ENCODE peak calls at places on chromosome 19, in seven cellular contexts. One of them, this sample, is unnamed.

GRCh38 chr19:45161715-45162463 is 1.1 kb upstream of the NKPD1 start:
- DNase-seq in CD4-positive, CD25-positive, alpha-beta regulatory T cell: no peak
- DNase-seq in neural progenitor cell: peak; percentile 84
- DNase-seq in fibroblast of lung: peak; percentile 31
- DNase-seq in SK-N-SH: peak; percentile 89
- DNase-seq in heart left ventricle: no peak
- DNase-seq in ovary: no peak
- DNase-seq in this sample: peak; percentile 68

GRCh38 chr19:1471514-1472107 is 7.4 kb downstream of the C19orf25 start:
- DNase-seq in SK-N-SH: no peak
- DNase-seq in heart left ventricle: no peak
- DNase-seq in neural progenitor cell: peak; percentile 49
- DNase-seq in ovary: no peak
- DNase-seq in CD4-positive, CD25-positive, alpha-beta regulatory T cell: peak; percentile 41
- DNase-seq in fibroblast of lung: no peak
- DNase-seq in this sample: peak; percentile 44

GRCh38 chr19:742540-743075 is 8.3 kb upstream of the MISP start:
- DNase-seq in heart left ventricle: no peak
- DNase-seq in SK-N-SH: no peak
- DNase-seq in CD4-positive, CD25-positive, alpha-beta regulatory T cell: no peak
- DNase-seq in fibroblast of lung: no peak
- DNase-seq in neural progenitor cell: no peak
- DNase-seq in ovary: no peak
- DNase-seq in this sample: no peak

GRCh38 chr19:13053761-13054604 is 48.7 kb downstream of the LYL1 start:
- DNase-seq in SK-N-SH: peak; percentile 73
- DNase-seq in CD4-positive, CD25-positive, alpha-beta regulatory T cell: no peak
- DNase-seq in heart left ventricle: peak; percentile 96
- DNase-seq in ovary: peak; percentile 85
- DNase-seq in fibroblast of lung: peak; percentile 89
- DNase-seq in neural progenitor cell: peak; percentile 87
- DNase-seq in this sample: no peak

GRCh38 chr19:49282184-49282583 is 42.8 kb downstream of the SLC6A16 start:
- DNase-seq in neural progenitor cell: no peak
- DNase-seq in heart left ventricle: no peak
- DNase-seq in fibroblast of lung: no peak
- DNase-seq in SK-N-SH: no peak
- DNase-seq in CD4-positive, CD25-positive, alpha-beta regulatory T cell: no peak
- DNase-seq in ovary: no peak
- DNase-seq in this sample: no peak

GRCh38 chr19:29841209-29841558 is 29.4 kb downstream of the CCNE1 start:
- DNase-seq in ovary: no peak
- DNase-seq in heart left ventricle: no peak
- DNase-seq in SK-N-SH: no peak
- DNase-seq in neural progenitor cell: no peak
- DNase-seq in fibroblast of lung: no peak
- DNase-seq in CD4-positive, CD25-positive, alpha-beta regulatory T cell: no peak
- DNase-seq in this sample: no peak

GRCh38 chr19:40317338-40317737 is 30.9 kb downstream of the C19orf47 start:
- DNase-seq in CD4-positive, CD25-positive, alpha-beta regulatory T cell: no peak
- DNase-seq in fibroblast of lung: no peak
- DNase-seq in neural progenitor cell: no peak
- DNase-seq in heart left ventricle: no peak
- DNase-seq in SK-N-SH: no peak
- DNase-seq in ovary: no peak
- DNase-seq in this sample: no peak

GRCh38 chr19:13020002-13020414 is 24.7 kb downstream of the NFIX start:
- DNase-seq in heart left ventricle: no peak
- DNase-seq in CD4-positive, CD25-positive, alpha-beta regulatory T cell: no peak
- DNase-seq in neural progenitor cell: peak; percentile 80
- DNase-seq in ovary: no peak
- DNase-seq in SK-N-SH: no peak
- DNase-seq in fibroblast of lung: no peak
- DNase-seq in this sample: no peak

GRCh38 chr19:1501200-1501595 is 10.2 kb downstream of the REEP6 start:
- DNase-seq in ovary: no peak
- DNase-seq in heart left ventricle: no peak
- DNase-seq in fibroblast of lung: no peak
- DNase-seq in SK-N-SH: no peak
- DNase-seq in neural progenitor cell: no peak
- DNase-seq in CD4-positive, CD25-positive, alpha-beta regulatory T cell: no peak
- DNase-seq in this sample: no peak

GRCh38 chr19:5557691-5558090 is 10.1 kb downstream of the TINCR start:
- DNase-seq in neural progenitor cell: no peak
- DNase-seq in SK-N-SH: no peak
- DNase-seq in ovary: no peak
- DNase-seq in CD4-positive, CD25-positive, alpha-beta regulatory T cell: no peak
- DNase-seq in heart left ventricle: no peak
- DNase-seq in fibroblast of lung: no peak
- DNase-seq in this sample: no peak

GRCh38 chr19:32977269-32977668 is 5.2 kb downstream of the FAAP24 start:
- DNase-seq in ovary: no peak
- DNase-seq in CD4-positive, CD25-positive, alpha-beta regulatory T cell: no peak
- DNase-seq in fibroblast of lung: peak; percentile 47
- DNase-seq in heart left ventricle: no peak
- DNase-seq in neural progenitor cell: no peak
- DNase-seq in SK-N-SH: no peak
- DNase-seq in this sample: no peak

GRCh38 chr19:9972103-9972502 is 35.8 kb upstream of the OLFM2 start:
- DNase-seq in ovary: no peak
- DNase-seq in heart left ventricle: no peak
- DNase-seq in SK-N-SH: no peak
- DNase-seq in CD4-positive, CD25-positive, alpha-beta regulatory T cell: no peak
- DNase-seq in fibroblast of lung: no peak
- DNase-seq in neural progenitor cell: no peak
- DNase-seq in this sample: no peak

GRCh38 chr19:36115453-36116343 is at the start of gene TBCB:
- DNase-seq in CD4-positive, CD25-positive, alpha-beta regulatory T cell: no peak
- DNase-seq in ovary: no peak
- DNase-seq in SK-N-SH: peak; percentile 90
- DNase-seq in neural progenitor cell: peak; percentile 86
- DNase-seq in fibroblast of lung: peak; percentile 27
- DNase-seq in heart left ventricle: peak; percentile 83
- DNase-seq in this sample: no peak

GRCh38 chr19:44726465-44726864 is 22.0 kb upstream of the BCL3 start:
- DNase-seq in fibroblast of lung: no peak
- DNase-seq in neural progenitor cell: no peak
- DNase-seq in heart left ventricle: no peak
- DNase-seq in ovary: no peak
- DNase-seq in CD4-positive, CD25-positive, alpha-beta regulatory T cell: no peak
- DNase-seq in SK-N-SH: no peak
- DNase-seq in this sample: no peak

GRCh38 chr19:41426952-41427646 is at the start of gene B3GNT8:
- DNase-seq in ovary: peak; percentile 76
- DNase-seq in neural progenitor cell: peak; percentile 95
- DNase-seq in fibroblast of lung: peak; percentile 68
- DNase-seq in SK-N-SH: peak; percentile 71
- DNase-seq in heart left ventricle: peak; percentile 93
- DNase-seq in CD4-positive, CD25-positive, alpha-beta regulatory T cell: peak; percentile 60
- DNase-seq in this sample: peak; percentile 87

GRCh38 chr19:45773384-45773783 is 4.3 kb upstream of the SIX5 start:
- DNase-seq in SK-N-SH: no peak
- DNase-seq in fibroblast of lung: no peak
- DNase-seq in heart left ventricle: no peak
- DNase-seq in ovary: no peak
- DNase-seq in CD4-positive, CD25-positive, alpha-beta regulatory T cell: no peak
- DNase-seq in neural progenitor cell: no peak
- DNase-seq in this sample: no peak

GRCh38 chr19:961866-962620 is 22.1 kb upstream of the WDR18 start:
- DNase-seq in heart left ventricle: no peak
- DNase-seq in fibroblast of lung: peak; percentile 72
- DNase-seq in neural progenitor cell: no peak
- DNase-seq in CD4-positive, CD25-positive, alpha-beta regulatory T cell: peak; percentile 35
- DNase-seq in ovary: no peak
- DNase-seq in SK-N-SH: no peak
- DNase-seq in this sample: no peak

GRCh38 chr19:6286676-6287075 is 6.9 kb upstream of the MLLT1 start:
- DNase-seq in CD4-positive, CD25-positive, alpha-beta regulatory T cell: no peak
- DNase-seq in fibroblast of lung: no peak
- DNase-seq in heart left ventricle: no peak
- DNase-seq in ovary: no peak
- DNase-seq in SK-N-SH: no peak
- DNase-seq in neural progenitor cell: no peak
- DNase-seq in this sample: no peak

GRCh38 chr19:48713041-48713863 is 6.3 kb downstream of the MAMSTR start:
- DNase-seq in neural progenitor cell: peak; percentile 74
- DNase-seq in fibroblast of lung: no peak
- DNase-seq in ovary: peak; percentile 55
- DNase-seq in heart left ventricle: no peak
- DNase-seq in CD4-positive, CD25-positive, alpha-beta regulatory T cell: peak; percentile 23
- DNase-seq in SK-N-SH: peak; percentile 59
- DNase-seq in this sample: peak; percentile 64

GRCh38 chr19:28727133-28727834 is 485.7 kb downstream of the UQCRFS1 start:
- DNase-seq in fibroblast of lung: peak; percentile 34
- DNase-seq in CD4-positive, CD25-positive, alpha-beta regulatory T cell: no peak
- DNase-seq in heart left ventricle: peak; percentile 28
- DNase-seq in ovary: peak; percentile 17
- DNase-seq in neural progenitor cell: peak; percentile 43
- DNase-seq in SK-N-SH: peak; percentile 65
- DNase-seq in this sample: no peak

GRCh38 chr19:8210660-8211101 is 1.5 kb downstream of the CERS4 start:
- DNase-seq in fibroblast of lung: no peak
- DNase-seq in CD4-positive, CD25-positive, alpha-beta regulatory T cell: no peak
- DNase-seq in SK-N-SH: no peak
- DNase-seq in ovary: no peak
- DNase-seq in neural progenitor cell: no peak
- DNase-seq in heart left ventricle: no peak
- DNase-seq in this sample: no peak
- H3K4me1 ChIP-seq in fibroblast of lung: no peaks in the 10 kb centered on the region
- H3K4me1 ChIP-seq in CD4-positive, CD25-positive, alpha-beta regulatory T cell: peaks cover 16% of the 10 kb centered on the region
- H3K4me1 ChIP-seq in SK-N-SH: peaks cover 16% of the 10 kb centered on the region
- H3K4me1 ChIP-seq in ovary: peaks cover 10% of the 10 kb centered on the region
- H3K4me1 ChIP-seq in neural progenitor cell: peaks cover 10% of the 10 kb centered on the region
- H3K4me1 ChIP-seq in heart left ventricle: no peaks in the 10 kb centered on the region
- H3K4me1 ChIP-seq in this sample: peaks cover 4% of the 10 kb centered on the region

DNA sequence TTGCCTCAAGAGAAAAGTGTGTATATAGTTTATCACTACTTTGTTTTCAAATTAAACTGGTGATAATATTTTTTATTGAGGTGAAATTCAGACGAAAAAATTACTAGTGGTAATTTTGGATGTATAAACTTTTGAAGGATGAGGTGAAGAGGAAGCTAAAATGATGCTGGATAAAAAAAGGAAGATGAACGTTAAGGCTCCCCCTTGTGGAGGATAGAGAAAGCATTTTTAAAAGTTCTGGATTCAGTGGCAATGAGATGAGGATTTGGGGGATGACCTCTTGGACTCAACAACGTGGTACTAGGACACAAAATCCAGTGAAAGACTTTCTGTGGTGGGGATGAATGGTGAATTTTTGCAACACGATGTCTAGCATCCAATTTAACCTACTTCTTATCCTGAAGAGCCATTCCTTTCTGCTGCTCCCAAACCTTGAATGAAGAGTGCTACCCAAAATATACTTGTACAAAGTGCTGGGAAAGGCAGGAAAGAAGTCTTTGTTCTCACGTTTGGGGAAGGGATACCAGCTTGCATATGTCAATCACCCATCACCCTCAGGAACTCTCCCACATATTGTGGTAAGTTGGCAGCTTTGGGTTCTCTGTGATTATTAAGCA is 7.3 kb upstream of the SIGLEC5 start:
- DNase-seq in neural progenitor cell: no peak
- DNase-seq in SK-N-SH: peak; percentile 33
- DNase-seq in ovary: no peak
- DNase-seq in heart left ventricle: no peak
- DNase-seq in CD4-positive, CD25-positive, alpha-beta regulatory T cell: peak; percentile 33
- DNase-seq in fibroblast of lung: peak; percentile 3
- DNase-seq in this sample: no peak
- H3K9me3 ChIP-seq in neural progenitor cell: peaks cover 7% of the 10 kb centered on the region
- H3K9me3 ChIP-seq in SK-N-SH: no peaks in the 10 kb centered on the region
- H3K9me3 ChIP-seq in ovary: peaks cover 4% of the 10 kb centered on the region
- H3K9me3 ChIP-seq in heart left ventricle: no peaks in the 10 kb centered on the region
- H3K9me3 ChIP-seq in CD4-positive, CD25-positive, alpha-beta regulatory T cell: no peaks in the 10 kb centered on the region
- H3K9me3 ChIP-seq in fibroblast of lung: no peaks in the 10 kb centered on the region
- H3K9me3 ChIP-seq in this sample: no peaks in the 10 kb centered on the region

GRCh38 chr19:8368136-8368535 is 4.2 kb downstream of the ANGPTL4 start:
- DNase-seq in SK-N-SH: peak; percentile 8
- DNase-seq in heart left ventricle: no peak
- DNase-seq in CD4-positive, CD25-positive, alpha-beta regulatory T cell: no peak
- DNase-seq in neural progenitor cell: no peak
- DNase-seq in ovary: no peak
- DNase-seq in fibroblast of lung: no peak
- DNase-seq in this sample: no peak

GRCh38 chr19:8370176-8371010 is 6.4 kb downstream of the ANGPTL4 start:
- DNase-seq in heart left ventricle: peak; percentile 31
- DNase-seq in SK-N-SH: no peak
- DNase-seq in ovary: no peak
- DNase-seq in fibroblast of lung: no peak
- DNase-seq in neural progenitor cell: no peak
- DNase-seq in CD4-positive, CD25-positive, alpha-beta regulatory T cell: no peak
- DNase-seq in this sample: no peak

GRCh38 chr19:8366961-8367326 is 3.0 kb downstream of the ANGPTL4 start:
- DNase-seq in SK-N-SH: no peak
- DNase-seq in CD4-positive, CD25-positive, alpha-beta regulatory T cell: no peak
- DNase-seq in heart left ventricle: peak; percentile 47
- DNase-seq in neural progenitor cell: no peak
- DNase-seq in fibroblast of lung: peak; percentile 83
- DNase-seq in ovary: peak; percentile 78
- DNase-seq in this sample: no peak

GRCh38 chr19:8366121-8366581 is 2.2 kb downstream of the ANGPTL4 start:
- DNase-seq in neural progenitor cell: no peak
- DNase-seq in heart left ventricle: no peak
- DNase-seq in SK-N-SH: no peak
- DNase-seq in CD4-positive, CD25-positive, alpha-beta regulatory T cell: no peak
- DNase-seq in ovary: no peak
- DNase-seq in fibroblast of lung: no peak
- DNase-seq in this sample: no peak

DNA sequence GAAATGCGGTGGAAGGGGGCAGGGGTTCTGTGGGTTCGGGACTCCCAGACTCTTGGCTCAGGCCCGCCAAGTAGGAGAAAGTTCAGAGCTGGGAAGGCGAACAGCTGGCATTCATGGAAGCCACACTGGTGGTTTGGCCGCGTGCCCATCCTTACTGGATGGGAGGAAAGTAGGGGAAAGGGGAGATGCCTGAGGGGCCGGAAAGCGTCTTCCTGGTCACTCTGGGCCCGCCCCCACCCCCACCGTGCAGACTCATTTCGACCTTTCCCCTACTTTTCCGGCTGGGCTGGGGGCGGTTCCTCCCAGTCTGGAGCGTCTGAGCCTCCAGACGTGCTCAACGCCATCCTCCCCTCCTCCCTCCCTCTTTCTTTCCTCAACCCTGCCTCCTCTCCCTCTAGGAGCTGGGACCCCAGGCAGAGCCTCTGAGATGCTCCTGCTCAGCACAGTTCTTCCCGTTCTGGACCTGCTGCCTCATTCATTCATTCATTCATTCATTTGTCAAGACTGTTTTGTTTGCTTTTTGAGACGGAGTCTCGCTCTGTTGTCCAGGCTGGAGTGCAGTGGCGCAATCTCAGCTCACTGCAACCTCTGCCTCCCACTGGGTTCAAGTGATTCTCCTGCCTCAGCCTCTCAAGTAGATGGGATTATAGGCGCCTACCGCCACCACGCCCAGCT is 3.5 kb downstream of the ANGPTL4 start:
- DNase-seq in ovary: peak; percentile 93
- DNase-seq in neural progenitor cell: peak; percentile 68
- DNase-seq in heart left ventricle: peak; percentile 96
- DNase-seq in SK-N-SH: peak; percentile 95
- DNase-seq in CD4-positive, CD25-positive, alpha-beta regulatory T cell: no peak
- DNase-seq in fibroblast of lung: peak; percentile 98
- DNase-seq in this sample: peak; percentile 47
- H3K4me1 ChIP-seq in ovary: peaks cover 36% of the 10 kb centered on the region
- H3K4me1 ChIP-seq in neural progenitor cell: peaks cover 10% of the 10 kb centered on the region
- H3K4me1 ChIP-seq in heart left ventricle: peaks cover 35% of the 10 kb centered on the region
- H3K4me1 ChIP-seq in SK-N-SH: peaks cover 30% of the 10 kb centered on the region
- H3K4me1 ChIP-seq in CD4-positive, CD25-positive, alpha-beta regulatory T cell: peaks cover 13% of the 10 kb centered on the region
- H3K4me1 ChIP-seq in fibroblast of lung: peaks cover 19% of the 10 kb centered on the region
- H3K4me1 ChIP-seq in this sample: peaks cover 16% of the 10 kb centered on the region

GRCh38 chr19:15439821-15440641 is 9.7 kb downstream of the WIZ start:
- DNase-seq in ovary: peak; percentile 19
- DNase-seq in fibroblast of lung: no peak
- DNase-seq in heart left ventricle: no peak
- DNase-seq in neural progenitor cell: no peak
- DNase-seq in SK-N-SH: no peak
- DNase-seq in CD4-positive, CD25-positive, alpha-beta regulatory T cell: no peak
- DNase-seq in this sample: no peak
- H3K9me3 ChIP-seq in ovary: no peaks in the 10 kb centered on the region
- H3K9me3 ChIP-seq in fibroblast of lung: no peaks in the 10 kb centered on the region
- H3K9me3 ChIP-seq in heart left ventricle: no peaks in the 10 kb centered on the region
- H3K9me3 ChIP-seq in neural progenitor cell: no peaks in the 10 kb centered on the region
- H3K9me3 ChIP-seq in SK-N-SH: no peaks in the 10 kb centered on the region
- H3K9me3 ChIP-seq in CD4-positive, CD25-positive, alpha-beta regulatory T cell: no peaks in the 10 kb centered on the region
- H3K9me3 ChIP-seq in this sample: no peaks in the 10 kb centered on the region

This sample was measured in HAP-1.